ENCODE peak calls at places on chromosomes 11 and 22, in four cellular contexts. P, Z, X and A are unnamed samples.

GRCh38 chr11:47003180-47003877 is 66.8 kb downstream of the CSTPP1 start:
- DNase-seq in X (no peak), P (peak), Z (no peak), A (peak)

GRCh38 chr11:2104524-2105440 is 34.4 kb downstream of the IGF2 start:
- DNase-seq in P (peak), X (no peak), Z (no peak), A (no peak)

GRCh38 chr22:39984006-39984405 is 10.7 kb upstream of the FAM83F start:
- DNase-seq in P (no peak), Z (no peak), X (no peak), A (no peak)

GRCh38 chr22:33270596-33270995 is 212.4 kb upstream of the SYN3 start:
- DNase-seq in X (no peak), Z (no peak), P (no peak), A (no peak)

GRCh38 chr11:86185346-86185745 is 59.2 kb upstream of the EED start:
- DNase-seq in P (no peak), Z (no peak), X (no peak), A (no peak)

GRCh38 chr11:99739464-99740089 is 718.8 kb downstream of the CNTN5 start:
- DNase-seq in Z (peak), X (peak), P (peak), A (no peak)

GRCh38 chr11:5115339-5115738 is 22.8 kb downstream of the OR52A5 start:
- DNase-seq in P (no peak), Z (no peak), X (no peak), A (no peak)

GRCh38 chr11:26143553-26144308 is 188.2 kb upstream of the ANO3 start:
- DNase-seq in Z (no peak), X (no peak), P (no peak), A (no peak)

GRCh38 chr22:48070083-48070482 is 1307.6 kb downstream of the TBC1D22A start:
- DNase-seq in P (no peak), X (no peak), Z (no peak), A (no peak)

GRCh38 chr11:12693485-12694181 is 19.4 kb downstream of the TEAD1 start:
- DNase-seq in Z (peak), P (peak), X (peak), A (peak)

GRCh38 chr11:10669258-10670033 is 24.1 kb downstream of the IRAG1 start:
- DNase-seq in Z (no peak), P (peak), X (no peak), A (no peak)

DNA sequence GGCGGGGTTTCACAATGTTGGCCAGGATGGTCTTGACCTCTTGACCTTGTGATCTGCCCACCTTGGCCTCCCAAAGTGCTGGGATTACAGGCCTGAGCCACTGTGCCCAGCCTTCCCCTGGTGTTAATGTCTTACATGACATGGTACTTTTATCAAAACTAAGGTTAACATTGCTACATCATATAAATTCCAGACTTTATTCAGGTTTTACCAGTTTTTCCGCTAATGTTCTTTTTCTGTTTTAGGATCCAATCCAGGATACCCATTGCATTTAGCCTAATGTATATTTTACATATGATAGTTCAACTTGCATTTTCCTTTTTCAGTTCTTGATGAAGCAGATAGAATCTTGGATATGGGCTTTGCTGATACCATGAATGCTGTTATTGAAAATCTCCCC is 14.2 kb downstream of the DDX10 start:
- DNase-seq in Z (no peak), X (no peak), P (no peak), A (no peak)
- TF ChIP-seq CTCF in Z (no peak), X (no peak), P (no peak), A (no peak)

GRCh38 chr22:42269407-42270177 is 861 bp downstream of the TCF20 start:
- DNase-seq in P (peak), X (no peak), Z (peak), A (peak)
- TF ChIP-seq CTCF in P (peak), X (no peak), Z (no peak), A (no peak)

DNA sequence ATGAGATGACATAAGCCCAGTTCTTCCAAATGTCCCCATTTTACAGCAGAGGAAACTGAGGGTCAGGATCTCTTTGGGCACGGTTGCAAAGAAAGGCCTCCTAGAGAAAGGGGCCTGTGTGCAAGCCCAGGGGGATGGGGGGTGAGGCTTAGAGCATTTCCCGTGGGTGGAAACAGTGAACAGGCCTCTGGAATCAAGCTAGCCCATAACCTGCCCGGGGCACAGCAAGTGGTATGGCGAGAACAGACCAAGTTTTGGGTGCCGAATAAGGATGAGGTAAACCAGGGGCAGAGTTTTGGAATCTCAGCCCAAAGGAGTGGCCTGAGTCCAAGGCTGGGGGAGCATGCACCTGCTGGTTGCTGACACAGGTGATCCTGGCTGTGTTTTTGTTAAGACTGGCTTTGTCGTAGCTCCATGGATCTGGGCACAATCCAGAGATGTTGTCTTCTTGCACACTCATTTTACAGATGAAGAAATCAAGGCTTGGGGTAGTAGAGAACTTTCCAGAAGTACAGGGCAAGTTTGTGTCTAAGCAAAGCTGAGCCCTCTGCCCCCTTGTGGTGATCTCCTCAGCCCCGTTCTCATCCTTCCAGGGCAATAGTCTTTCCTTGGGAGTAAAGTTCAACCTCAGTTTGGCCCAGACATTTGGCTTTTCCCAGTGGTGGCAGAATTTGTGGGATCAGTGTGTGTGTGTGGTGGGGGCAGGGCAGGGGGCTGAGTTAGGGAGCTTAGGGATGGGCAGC is 53.5 kb upstream of the MYEOV start:
- DNase-seq in X (no peak), P (no peak), Z (no peak), A (peak)
- TF ChIP-seq CTCF in X (peak), P (no peak), Z (no peak), A (no peak)

GRCh38 chr11:62881579-62882427 is 1.1 kb downstream of the SLC3A2 start:
- DNase-seq in P (peak), Z (peak), X (peak), A (peak)
- TF ChIP-seq CTCF in P (no peak), Z (no peak), X (no peak), A (no peak)

GRCh38 chr11:66069715-66070603 is at the start of gene PACS1:
- DNase-seq in Z (peak), X (no peak), P (peak), A (peak)
- TF ChIP-seq CTCF in Z (no peak), X (peak), P (peak), A (no peak)

GRCh38 chr22:46108564-46109473 is 41.5 kb upstream of the PPARA start:
- DNase-seq in Z (no peak), P (peak), X (no peak), A (no peak)
- TF ChIP-seq CTCF in Z (no peak), P (peak), X (no peak), A (no peak)

GRCh38 chr22:26937213-26937612 is 279.8 kb downstream of the MIAT start:
- DNase-seq in Z (no peak), P (no peak), X (no peak), A (no peak)
- TF ChIP-seq CTCF in Z (no peak), P (no peak), X (no peak), A (no peak)

DNA sequence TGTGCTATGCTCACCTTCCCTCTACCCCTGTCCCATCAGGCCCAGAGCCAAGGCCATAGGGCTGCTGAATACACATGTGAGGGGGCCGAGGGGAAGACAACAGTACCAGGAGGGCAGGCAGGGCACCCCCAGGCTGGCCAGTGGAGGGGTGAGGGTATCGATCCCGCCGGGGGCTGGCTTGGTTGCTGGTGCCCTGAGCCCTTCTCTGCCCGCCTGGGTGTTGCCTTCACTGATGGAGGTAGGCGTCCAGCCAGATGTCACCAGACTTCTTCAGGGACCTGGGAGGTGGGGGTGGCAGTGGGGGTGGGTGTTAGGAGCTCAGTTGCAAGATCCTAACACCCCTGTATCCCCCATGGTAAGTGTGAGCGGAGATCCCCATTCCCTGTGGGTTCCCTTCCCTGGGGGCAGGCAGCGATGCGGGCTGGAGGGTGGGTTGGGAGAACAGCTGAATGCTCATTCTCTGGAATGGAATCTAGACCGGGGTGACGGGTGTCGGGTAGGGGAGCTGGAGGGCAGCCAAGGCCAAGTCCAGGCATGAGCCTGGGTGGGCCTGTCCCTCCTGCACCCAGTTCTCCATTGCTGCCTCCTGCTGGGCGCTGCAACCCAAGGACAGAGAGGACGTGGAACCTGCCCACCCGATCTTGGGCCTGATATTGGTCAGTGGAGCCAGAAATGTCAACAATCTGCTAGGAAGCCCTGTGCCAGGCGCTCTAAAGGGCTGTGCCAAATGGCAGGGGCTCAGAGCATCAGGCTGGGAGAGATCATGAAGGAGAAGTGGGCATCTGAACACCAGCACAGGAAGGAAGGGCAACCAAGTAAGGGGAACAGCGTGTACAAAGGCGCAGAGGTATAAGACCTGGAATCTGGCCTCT is 17.5 kb downstream of the FADS3 start:
- DNase-seq in Z (no peak), P (no peak), X (no peak), A (no peak)
- TF ChIP-seq CTCF in Z (no peak), P (no peak), X (no peak), A (no peak)

GRCh38 chr11:61415381-61415780 is 14.4 kb downstream of the CPSF7 start:
- DNase-seq in Z (no peak), P (no peak), X (no peak), A (no peak)

GRCh38 chr11:61411589-61411988 is 18.2 kb downstream of the CPSF7 start:
- DNase-seq in X (no peak), P (no peak), Z (no peak), A (no peak)

GRCh38 chr11:61414547-61414946 is 15.2 kb downstream of the CPSF7 start:
- DNase-seq in P (no peak), Z (no peak), X (no peak), A (no peak)

GRCh38 chr11:61417670-61418069 is 12.1 kb downstream of the CPSF7 start:
- DNase-seq in Z (no peak), P (no peak), X (no peak), A (no peak)

GRCh38 chr11:61413496-61413895 is 16.3 kb downstream of the CPSF7 start:
- DNase-seq in X (no peak), P (peak), Z (no peak), A (no peak)
- TF ChIP-seq CTCF in X (no peak), P (no peak), Z (no peak), A (no peak)

GRCh38 chr11:35617687-35618496 is at the start of gene FJX1:
- DNase-seq in X (peak), Z (peak), P (peak), A (peak)

GRCh38 chr11:35617316-35617686 is 959 bp upstream of the FJX1 start:
- DNase-seq in P (no peak), Z (no peak), X (no peak), A (no peak)

GRCh38 chr11:35619030-35619753 is 932 bp downstream of the FJX1 start:
- DNase-seq in X (no peak), P (peak), Z (peak), A (peak)

GRCh38 chr11:35619754-35620640 is 1.7 kb downstream of the FJX1 start:
- DNase-seq in X (no peak), P (peak), Z (peak), A (peak)

DNA sequence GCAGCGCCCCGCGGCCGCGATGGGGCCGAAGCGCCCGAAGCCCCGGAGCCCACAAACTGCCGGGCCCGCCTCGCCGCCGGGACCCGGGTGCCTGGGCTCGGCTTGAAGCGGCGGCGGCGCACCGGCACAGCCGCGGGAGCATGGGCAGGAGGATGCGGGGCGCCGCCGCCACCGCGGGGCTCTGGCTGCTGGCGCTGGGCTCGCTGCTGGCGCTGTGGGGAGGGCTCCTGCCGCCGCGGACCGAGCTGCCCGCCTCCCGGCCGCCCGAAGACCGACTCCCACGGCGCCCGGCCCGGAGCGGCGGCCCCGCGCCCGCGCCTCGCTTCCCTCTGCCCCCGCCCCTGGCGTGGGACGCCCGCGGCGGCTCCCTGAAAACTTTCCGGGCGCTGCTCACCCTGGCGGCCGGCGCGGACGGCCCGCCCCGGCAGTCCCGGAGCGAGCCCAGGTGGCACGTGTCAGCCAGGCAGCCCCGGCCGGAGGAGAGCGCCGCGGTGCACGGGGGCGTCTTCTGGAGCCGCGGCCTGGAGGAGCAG is 303 bp downstream of the FJX1 start:
- DNase-seq in P (peak), X (no peak), Z (no peak), A (no peak)
- TF ChIP-seq CTCF in P (peak), X (no peak), Z (no peak), A (no peak)